ENCODE peak calls at places on chromosomes 5 and 9, in eight cellular contexts. C is effector memory CD8-positive, alpha-beta T cell; F is tibial artery; O is EH; Q is T-helper 9 cell; R is NCI-H460; Y is HCT116; B is naive thymus-derived CD8-positive, alpha-beta T cell. V is an unnamed sample.

GRCh38 chr5:20276061-20276958 is 288.3 kb upstream of the CDH18 start:
- DNase-seq in C (no peak), F (no peak), O (peak), Q (no peak), R (peak), Y (no peak), B (no peak), V (no peak)

GRCh38 chr9:101119206-101119819 is 90.8 kb downstream of the PLPPR1 start:
- DNase-seq in C (no peak), F (no peak), O (peak), Q (no peak), R (peak), Y (peak), B (no peak), V (peak)

GRCh38 chr9:128216781-128217553 is 13.8 kb downstream of the DNM1 start:
- DNase-seq in C (no peak), F (no peak), O (no peak), Q (no peak), R (no peak), Y (no peak), B (no peak), V (no peak)

GRCh38 chr5:56075361-56075760 is 80.6 kb upstream of the IL6ST start:
- DNase-seq in C (no peak), F (peak), O (peak), Q (no peak), R (no peak), Y (no peak), B (no peak), V (no peak)

GRCh38 chr5:11046160-11046559 is 285.1 kb upstream of the DAP start:
- DNase-seq in C (no peak), F (no peak), O (peak), Q (no peak), R (no peak), Y (no peak), B (no peak), V (no peak)

GRCh38 chr9:85269811-85270210 is 471.9 kb downstream of the AGTPBP1 start:
- DNase-seq in C (no peak), F (no peak), O (no peak), Q (no peak), R (no peak), Y (no peak), B (no peak), V (no peak)

GRCh38 chr9:35680331-35681105 is 6.8 kb downstream of the CA9 start:
- DNase-seq in C (no peak), F (peak), O (peak), Q (no peak), R (no peak), Y (no peak), B (no peak), V (no peak)

GRCh38 chr5:142977363-142978051 is 207.3 kb downstream of the ARHGAP26 start:
- DNase-seq in C (peak), F (no peak), O (peak), Q (peak), R (peak), Y (no peak), B (peak), V (peak)

GRCh38 chr9:83965350-83966208 is 14.4 kb downstream of the HNRNPK start:
- DNase-seq in C (no peak), F (no peak), O (peak), Q (no peak), R (no peak), Y (no peak), B (no peak), V (no peak)

GRCh38 chr5:9851458-9851857 is 221.3 kb upstream of the TAS2R1 start:
- DNase-seq in C (no peak), F (no peak), O (peak), Q (no peak), R (peak), Y (no peak), B (no peak), V (no peak)

GRCh38 chr5:109063223-109063622 is 315.5 kb downstream of the FER start:
- DNase-seq in C (no peak), F (no peak), O (peak), Q (no peak), R (no peak), Y (no peak), B (no peak), V (no peak)

GRCh38 chr5:56054651-56055050 is 59.9 kb upstream of the IL6ST start:
- DNase-seq in C (no peak), F (no peak), O (peak), Q (no peak), R (no peak), Y (no peak), B (no peak), V (no peak)

GRCh38 chr9:122050167-122050566 is 42.9 kb downstream of the TTLL11 start:
- DNase-seq in C (no peak), F (no peak), O (no peak), Q (no peak), R (no peak), Y (no peak), B (no peak), V (no peak)

GRCh38 chr5:11928909-11929308 is 24.7 kb upstream of the CTNND2 start:
- DNase-seq in C (no peak), F (no peak), O (no peak), Q (no peak), R (no peak), Y (no peak), B (no peak), V (no peak)

GRCh38 chr9:96232539-96233241 is 69.3 kb downstream of the HSD17B3 start:
- DNase-seq in C (peak), F (peak), O (peak), Q (no peak), R (peak), Y (no peak), B (no peak), V (peak)